ENCODE peak calls at places on chromosomes 12 and 14, in nine cellular contexts. T, R, O, Q, E, F, S, M and Z are unnamed samples.

GRCh38 chr14:74176404-74176788 is 62.9 kb upstream of the VSX2 start:
- DNase-seq in T (no peak), R (no peak), O (no peak), Q (peak), E (no peak), F (no peak), S (no peak), M (no peak), Z (no peak)

GRCh38 chr12:51752490-51752889 is 96.0 kb downstream of the FIGNL2 start:
- DNase-seq in T (peak), R (no peak), O (no peak), Q (peak), E (no peak), F (no peak), S (no peak), M (no peak), Z (peak)

GRCh38 chr12:30853561-30854133 is 72.9 kb upstream of the TSPAN11 start:
- DNase-seq in T (no peak), R (no peak), O (no peak), Q (no peak), E (no peak), F (no peak), S (no peak), M (peak), Z (no peak)

GRCh38 chr12:92186038-92186470 is 40.4 kb upstream of the BTG1 start:
- DNase-seq in T (no peak), R (no peak), O (no peak), Q (no peak), E (no peak), F (no peak), S (no peak), M (no peak), Z (no peak)

GRCh38 chr12:32217354-32218310 is 111.0 kb downstream of the BICD1 start:
- DNase-seq in T (no peak), R (no peak), O (no peak), Q (peak), E (no peak), F (no peak), S (no peak), M (no peak), Z (no peak)

GRCh38 chr14:105999361-106000028 is 473.1 kb downstream of the TMEM121 start:
- DNase-seq in T (peak), R (peak), O (peak), Q (peak), E (peak), F (no peak), S (peak), M (peak), Z (no peak)

GRCh38 chr12:39622306-39622705 is 2.7 kb upstream of the ABCD2 start:
- DNase-seq in T (no peak), R (no peak), O (peak), Q (no peak), E (no peak), F (no peak), S (no peak), M (no peak), Z (no peak)

GRCh38 chr14:23054000-23054811 is 3.1 kb downstream of the CDH24 start:
- DNase-seq in T (no peak), R (no peak), O (peak), Q (peak), E (no peak), F (no peak), S (peak), M (peak), Z (no peak)

GRCh38 chr12:32692358-32692757 is 13.3 kb downstream of the DNM1L start:
- DNase-seq in T (no peak), R (no peak), O (no peak), Q (peak), E (no peak), F (no peak), S (no peak), M (no peak), Z (no peak)

GRCh38 chr12:25422241-25422640 is 130.8 kb downstream of the LMNTD1 start:
- DNase-seq in T (no peak), R (no peak), O (no peak), Q (no peak), E (no peak), F (no peak), S (no peak), M (no peak), Z (no peak)